ENCODE peak calls at places on chromosomes 2 and 18, in ten cellular contexts. One of them, this sample, is unnamed.

GRCh38 chr18:38718365-38718901 is 1152.8 kb upstream of the CELF4 start:
- DNase-seq in AG04450: no peak
- DNase-seq in CD8-positive, alpha-beta T cell: no peak
- DNase-seq in thoracic aorta: no peak
- DNase-seq in AG09309: no peak
- DNase-seq in transverse colon: no peak
- DNase-seq in A549: no peak
- DNase-seq in cardiac fibroblast: no peak
- DNase-seq in BE2C: no peak
- DNase-seq in Calu3: no peak
- DNase-seq in this sample: no peak

GRCh38 chr18:37332764-37333420 is 232.7 kb downstream of the CELF4 start:
- DNase-seq in AG04450: no peak
- DNase-seq in transverse colon: no peak
- DNase-seq in cardiac fibroblast: no peak
- DNase-seq in CD8-positive, alpha-beta T cell: no peak
- DNase-seq in A549: no peak
- DNase-seq in thoracic aorta: no peak
- DNase-seq in AG09309: no peak
- DNase-seq in Calu3: no peak
- DNase-seq in BE2C: no peak
- DNase-seq in this sample: no peak

GRCh38 chr2:239393941-239394340 is 6.9 kb downstream of the HDAC4 start:
- DNase-seq in AG04450: no peak
- DNase-seq in AG09309: no peak
- DNase-seq in transverse colon: no peak
- DNase-seq in cardiac fibroblast: peak; percentile 42
- DNase-seq in CD8-positive, alpha-beta T cell: no peak
- DNase-seq in BE2C: no peak
- DNase-seq in A549: no peak
- DNase-seq in Calu3: no peak
- DNase-seq in thoracic aorta: no peak
- DNase-seq in this sample: no peak

GRCh38 chr2:25309402-25309801 is 32.3 kb downstream of the DNMT3A start:
- DNase-seq in cardiac fibroblast: peak; percentile 68
- DNase-seq in BE2C: peak; percentile 80
- DNase-seq in Calu3: peak; percentile 54
- DNase-seq in thoracic aorta: no peak
- DNase-seq in AG04450: no peak
- DNase-seq in AG09309: no peak
- DNase-seq in transverse colon: peak; percentile 69
- DNase-seq in A549: peak; percentile 78
- DNase-seq in CD8-positive, alpha-beta T cell: peak; percentile 76
- DNase-seq in this sample: peak; percentile 87

GRCh38 chr2:112938904-112939303 is 27.9 kb downstream of the IL37 start:
- DNase-seq in A549: no peak
- DNase-seq in Calu3: peak; percentile 75
- DNase-seq in thoracic aorta: no peak
- DNase-seq in CD8-positive, alpha-beta T cell: no peak
- DNase-seq in AG04450: no peak
- DNase-seq in AG09309: no peak
- DNase-seq in BE2C: no peak
- DNase-seq in cardiac fibroblast: no peak
- DNase-seq in transverse colon: no peak
- DNase-seq in this sample: no peak

GRCh38 chr2:120984046-120984445 is 248.4 kb downstream of the GLI2 start:
- DNase-seq in A549: no peak
- DNase-seq in AG04450: no peak
- DNase-seq in cardiac fibroblast: no peak
- DNase-seq in Calu3: no peak
- DNase-seq in AG09309: no peak
- DNase-seq in CD8-positive, alpha-beta T cell: no peak
- DNase-seq in thoracic aorta: no peak
- DNase-seq in transverse colon: no peak
- DNase-seq in BE2C: no peak
- DNase-seq in this sample: peak; percentile 9

GRCh38 chr2:113273031-113273551 is 5.6 kb downstream of the PAX8 start:
- DNase-seq in CD8-positive, alpha-beta T cell: no peak
- DNase-seq in Calu3: peak; percentile 61
- DNase-seq in AG09309: no peak
- DNase-seq in transverse colon: no peak
- DNase-seq in cardiac fibroblast: peak; percentile 20
- DNase-seq in thoracic aorta: no peak
- DNase-seq in AG04450: peak; percentile 20
- DNase-seq in BE2C: no peak
- DNase-seq in A549: peak; percentile 53
- DNase-seq in this sample: peak; percentile 38

GRCh38 chr18:46910856-46911255 is 6.5 kb downstream of the PIAS2 start:
- DNase-seq in CD8-positive, alpha-beta T cell: no peak
- DNase-seq in BE2C: no peak
- DNase-seq in AG04450: no peak
- DNase-seq in cardiac fibroblast: no peak
- DNase-seq in thoracic aorta: no peak
- DNase-seq in transverse colon: no peak
- DNase-seq in AG09309: no peak
- DNase-seq in A549: no peak
- DNase-seq in Calu3: no peak
- DNase-seq in this sample: no peak

GRCh38 chr2:135142323-135142722 is 90.2 kb downstream of the RAB3GAP1 start:
- DNase-seq in Calu3: no peak
- DNase-seq in AG04450: no peak
- DNase-seq in BE2C: no peak
- DNase-seq in A549: no peak
- DNase-seq in cardiac fibroblast: no peak
- DNase-seq in thoracic aorta: no peak
- DNase-seq in CD8-positive, alpha-beta T cell: no peak
- DNase-seq in AG09309: no peak
- DNase-seq in transverse colon: no peak
- DNase-seq in this sample: no peak

GRCh38 chr18:5195656-5196055 is 1.4 kb downstream of the AKAIN1 start:
- DNase-seq in CD8-positive, alpha-beta T cell: no peak
- DNase-seq in A549: no peak
- DNase-seq in AG09309: no peak
- DNase-seq in BE2C: no peak
- DNase-seq in thoracic aorta: no peak
- DNase-seq in Calu3: no peak
- DNase-seq in transverse colon: no peak
- DNase-seq in cardiac fibroblast: no peak
- DNase-seq in AG04450: no peak
- DNase-seq in this sample: no peak

GRCh38 chr2:37149626-37150322 is 7.0 kb downstream of the EIF2AK2 start:
- DNase-seq in CD8-positive, alpha-beta T cell: no peak
- DNase-seq in transverse colon: no peak
- DNase-seq in thoracic aorta: no peak
- DNase-seq in AG04450: no peak
- DNase-seq in BE2C: no peak
- DNase-seq in Calu3: no peak
- DNase-seq in cardiac fibroblast: no peak
- DNase-seq in A549: no peak
- DNase-seq in AG09309: no peak
- DNase-seq in this sample: no peak

GRCh38 chr2:37143986-37144385 is 12.8 kb downstream of the EIF2AK2 start:
- DNase-seq in cardiac fibroblast: no peak
- DNase-seq in AG09309: peak; percentile 5
- DNase-seq in transverse colon: no peak
- DNase-seq in BE2C: no peak
- DNase-seq in AG04450: no peak
- DNase-seq in A549: no peak
- DNase-seq in Calu3: no peak
- DNase-seq in thoracic aorta: no peak
- DNase-seq in CD8-positive, alpha-beta T cell: no peak
- DNase-seq in this sample: no peak

GRCh38 chr2:37153224-37153623 is 3.6 kb downstream of the EIF2AK2 start:
- DNase-seq in transverse colon: no peak
- DNase-seq in Calu3: no peak
- DNase-seq in AG04450: no peak
- DNase-seq in BE2C: no peak
- DNase-seq in AG09309: no peak
- DNase-seq in thoracic aorta: no peak
- DNase-seq in A549: no peak
- DNase-seq in cardiac fibroblast: no peak
- DNase-seq in CD8-positive, alpha-beta T cell: no peak
- DNase-seq in this sample: no peak

GRCh38 chr2:37146062-37146461 is 10.7 kb downstream of the EIF2AK2 start:
- DNase-seq in CD8-positive, alpha-beta T cell: no peak
- DNase-seq in AG04450: no peak
- DNase-seq in cardiac fibroblast: no peak
- DNase-seq in Calu3: no peak
- DNase-seq in BE2C: no peak
- DNase-seq in AG09309: no peak
- DNase-seq in transverse colon: no peak
- DNase-seq in thoracic aorta: no peak
- DNase-seq in A549: no peak
- DNase-seq in this sample: no peak

DNA sequence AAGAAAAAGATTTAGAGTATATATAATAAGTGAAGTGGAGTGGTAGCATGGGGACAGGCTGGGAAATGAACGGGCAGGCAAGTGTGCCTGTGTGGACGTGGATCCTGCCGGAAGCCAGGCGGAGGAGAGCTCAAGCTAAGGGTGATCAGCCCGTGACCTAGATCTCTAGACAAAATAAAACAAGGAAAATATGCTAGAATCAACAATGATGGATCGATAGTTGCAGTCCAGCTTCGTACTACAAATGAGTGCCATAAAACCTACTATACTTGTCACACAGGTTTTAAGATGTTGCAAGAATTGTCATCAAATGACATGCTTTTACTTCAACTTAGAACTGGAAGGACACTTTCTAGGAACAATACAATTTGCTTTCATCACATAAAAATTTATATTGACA is 8.5 kb downstream of the EIF2AK2 start:
- DNase-seq in BE2C: no peak
- DNase-seq in CD8-positive, alpha-beta T cell: no peak
- DNase-seq in AG09309: no peak
- DNase-seq in cardiac fibroblast: no peak
- DNase-seq in A549: no peak
- DNase-seq in AG04450: no peak
- DNase-seq in Calu3: peak; percentile 45
- DNase-seq in thoracic aorta: no peak
- DNase-seq in transverse colon: no peak
- DNase-seq in this sample: no peak
- TF ChIP-seq CTCF in BE2C: no peak
- TF ChIP-seq CTCF in CD8-positive, alpha-beta T cell: no peak
- TF ChIP-seq CTCF in AG09309: no peak
- TF ChIP-seq CTCF in cardiac fibroblast: no peak
- TF ChIP-seq CTCF in A549: no peak
- TF ChIP-seq CTCF in AG04450: no peak
- TF ChIP-seq CTCF in Calu3: no peak
- TF ChIP-seq CTCF in thoracic aorta: no peak
- TF ChIP-seq CTCF in transverse colon: no peak
- TF ChIP-seq CTCF in this sample: no peak

DNA sequence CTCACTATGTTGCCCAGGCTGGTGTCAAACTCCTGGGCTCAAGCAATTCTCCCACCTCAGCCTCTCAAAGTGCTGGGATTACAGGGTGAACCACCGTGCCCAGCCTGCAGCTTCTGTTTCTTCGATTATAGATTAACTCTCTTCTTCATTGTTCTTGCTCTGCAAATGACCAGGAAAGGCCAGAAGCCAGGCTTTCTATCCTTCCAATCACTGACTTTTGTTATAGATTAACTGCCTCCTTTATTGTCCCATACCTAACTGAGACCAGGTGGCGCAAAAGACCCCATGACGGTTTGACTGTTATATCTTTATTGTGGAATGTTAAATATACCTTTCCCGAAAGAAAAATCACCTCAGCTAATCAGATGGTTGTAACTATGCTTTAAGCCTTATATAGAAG is 196.9 kb downstream of the MREG start:
- DNase-seq in AG04450: no peak
- DNase-seq in A549: no peak
- DNase-seq in Calu3: no peak
- DNase-seq in thoracic aorta: no peak
- DNase-seq in BE2C: no peak
- DNase-seq in cardiac fibroblast: no peak
- DNase-seq in transverse colon: peak; percentile 17
- DNase-seq in CD8-positive, alpha-beta T cell: no peak
- DNase-seq in AG09309: no peak
- DNase-seq in this sample: no peak
- TF ChIP-seq CTCF in AG04450: no peak
- TF ChIP-seq CTCF in A549: no peak
- TF ChIP-seq CTCF in Calu3: no peak
- TF ChIP-seq CTCF in thoracic aorta: no peak
- TF ChIP-seq CTCF in BE2C: no peak
- TF ChIP-seq CTCF in cardiac fibroblast: no peak
- TF ChIP-seq CTCF in transverse colon: no peak
- TF ChIP-seq CTCF in CD8-positive, alpha-beta T cell: no peak
- TF ChIP-seq CTCF in AG09309: no peak
- TF ChIP-seq CTCF in this sample: no peak

DNA sequence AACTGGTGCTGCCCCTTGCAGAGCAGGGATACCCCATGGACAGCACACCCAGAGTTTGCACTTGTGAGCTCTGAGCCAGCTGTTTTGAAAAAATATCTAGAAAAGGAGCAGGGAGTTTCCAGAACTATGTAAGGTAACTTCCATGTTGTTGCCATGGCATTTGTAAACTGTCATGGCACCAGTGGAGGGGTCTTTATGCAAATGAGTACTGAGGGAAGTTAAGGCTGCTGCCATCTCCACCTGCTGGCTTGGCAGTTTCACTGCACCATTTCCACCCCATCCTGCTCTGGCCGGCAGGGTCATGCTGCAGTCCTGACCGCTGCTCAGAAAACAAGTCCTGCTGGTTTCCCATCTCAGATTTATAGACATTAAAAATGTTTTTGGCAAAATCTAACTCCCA is 52.3 kb upstream of the SNTG2 start:
- DNase-seq in AG09309: no peak
- DNase-seq in BE2C: peak; percentile 30
- DNase-seq in Calu3: no peak
- DNase-seq in thoracic aorta: no peak
- DNase-seq in CD8-positive, alpha-beta T cell: no peak
- DNase-seq in cardiac fibroblast: no peak
- DNase-seq in AG04450: no peak
- DNase-seq in transverse colon: no peak
- DNase-seq in A549: peak; percentile 15
- DNase-seq in this sample: peak; percentile 52
- TF ChIP-seq CTCF in AG09309: peak; percentile 40
- TF ChIP-seq CTCF in BE2C: peak; percentile 59
- TF ChIP-seq CTCF in Calu3: no peak
- TF ChIP-seq CTCF in thoracic aorta: no peak
- TF ChIP-seq CTCF in CD8-positive, alpha-beta T cell: no peak
- TF ChIP-seq CTCF in cardiac fibroblast: no peak
- TF ChIP-seq CTCF in AG04450: no peak
- TF ChIP-seq CTCF in transverse colon: no peak
- TF ChIP-seq CTCF in A549: no peak
- TF ChIP-seq CTCF in this sample: peak; percentile 50

DNA sequence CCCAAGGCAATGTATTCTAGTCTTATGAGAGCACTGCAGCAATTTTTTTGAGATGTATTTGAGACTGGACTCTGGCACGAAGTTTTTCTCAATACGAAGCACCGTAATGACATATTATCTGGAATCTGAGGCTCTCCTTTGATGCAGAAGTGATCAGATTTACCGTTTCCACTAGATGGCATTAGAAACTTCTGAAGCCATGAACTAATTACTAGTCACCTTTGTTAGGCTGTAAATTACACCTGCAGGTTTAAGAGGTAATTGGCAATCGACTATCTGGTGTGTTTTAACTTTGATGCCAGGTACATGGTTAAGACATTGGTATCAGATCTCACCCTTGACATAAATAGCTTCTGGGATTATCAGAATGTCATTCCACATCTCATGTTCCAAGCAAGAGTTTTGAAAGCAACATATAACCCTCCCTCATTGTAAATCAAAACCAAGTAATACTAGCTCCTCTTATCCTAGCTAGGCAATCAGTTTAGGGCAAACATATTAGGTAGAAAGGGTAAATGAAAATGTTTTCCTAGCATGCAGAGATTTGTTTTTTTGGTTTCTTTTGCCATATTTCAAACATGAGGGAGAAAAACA is 254.6 kb upstream of the SPRED2 start:
- DNase-seq in thoracic aorta: no peak
- DNase-seq in AG04450: no peak
- DNase-seq in Calu3: no peak
- DNase-seq in transverse colon: no peak
- DNase-seq in AG09309: no peak
- DNase-seq in cardiac fibroblast: no peak
- DNase-seq in BE2C: no peak
- DNase-seq in A549: no peak
- DNase-seq in CD8-positive, alpha-beta T cell: no peak
- DNase-seq in this sample: no peak
- TF ChIP-seq CTCF in thoracic aorta: no peak
- TF ChIP-seq CTCF in AG04450: no peak
- TF ChIP-seq CTCF in Calu3: no peak
- TF ChIP-seq CTCF in transverse colon: no peak
- TF ChIP-seq CTCF in AG09309: no peak
- TF ChIP-seq CTCF in cardiac fibroblast: no peak
- TF ChIP-seq CTCF in BE2C: no peak
- TF ChIP-seq CTCF in A549: peak; percentile 23
- TF ChIP-seq CTCF in CD8-positive, alpha-beta T cell: no peak
- TF ChIP-seq CTCF in this sample: no peak

This sample was measured in glutamatergic neuron.